ENCODE peak calls at places on chromosomes 7 and 10, in seven cellular contexts. P, V, F, K, Y, O and A are unnamed samples.

GRCh38 chr7:76220185-76221057 is 18.7 kb downstream of the SRRM3 start:
- DNase-seq in P (peak), V (peak), F (no peak), K (no peak), Y (no peak), O (no peak), A (no peak)

GRCh38 chr7:2873146-2873545 is 29.0 kb upstream of the GNA12 start:
- DNase-seq in P (no peak), V (peak), F (no peak), K (no peak), Y (no peak), O (no peak), A (peak)

GRCh38 chr7:26686448-26686981 is 177.9 kb downstream of the SKAP2 start:
- DNase-seq in P (peak), V (peak), F (peak), K (no peak), Y (no peak), O (no peak), A (peak)

GRCh38 chr7:144415858-144416257 is 12.4 kb upstream of the NOBOX start:
- DNase-seq in P (no peak), V (no peak), F (no peak), K (no peak), Y (no peak), O (no peak), A (no peak)

GRCh38 chr7:118755067-118755625 is 530.6 kb downstream of the ANKRD7 start:
- DNase-seq in P (no peak), V (peak), F (no peak), K (no peak), Y (no peak), O (no peak), A (no peak)

GRCh38 chr10:48623607-48624132 is 18.8 kb upstream of the ARHGAP22 start:
- DNase-seq in P (peak), V (no peak), F (no peak), K (no peak), Y (no peak), O (no peak), A (no peak)

GRCh38 chr10:49612513-49613159 is 1.2 kb upstream of the CHAT start:
- DNase-seq in P (no peak), V (peak), F (no peak), K (no peak), Y (no peak), O (no peak), A (no peak)

GRCh38 chr7:142796001-142796500 is 25.3 kb downstream of the PRSS2 start:
- DNase-seq in P (no peak), V (no peak), F (no peak), K (no peak), Y (no peak), O (no peak), A (no peak)

GRCh38 chr10:86876748-86877147 is 80.7 kb downstream of the MMRN2 start:
- DNase-seq in P (no peak), V (peak), F (no peak), K (no peak), Y (peak), O (no peak), A (no peak)